ENCODE peak calls at places on chromosome 14, in eight cellular contexts. B is activated T-helper 1 cell treated with anti-CD3 and anti-CD28 coated beads, Interleukin-2, amount 50 U/mL, for 16 hours; Q is HuH-7.5; O is fibroblast of villous mesenchyme; A is EL; J is aorta; Z is GM10248; R is upper lobe of right lung. S is an unnamed sample.

GRCh38 chr14:49287004-49287403 is 299.2 kb downstream of the RPS29 start:
- DNase-seq in B (no peak), Q (no peak), O (no peak), A (no peak), J (no peak), Z (no peak), R (no peak), S (no peak)

GRCh38 chr14:91399868-91400640 is 17.6 kb downstream of the CCDC88C start:
- DNase-seq in B (no peak), Q (no peak), O (no peak), A (no peak), J (peak), Z (peak), R (no peak), S (no peak)

GRCh38 chr14:44417809-44418208 is 89.3 kb downstream of the FSCB start:
- DNase-seq in B (no peak), Q (no peak), O (no peak), A (no peak), J (no peak), Z (no peak), R (no peak), S (no peak)

GRCh38 chr14:89504084-89504483 is 87.1 kb upstream of the FOXN3 start:
- DNase-seq in B (no peak), Q (no peak), O (no peak), A (peak), J (no peak), Z (no peak), R (no peak), S (no peak)

GRCh38 chr14:74980746-74981661 is 21.7 kb upstream of the EIF2B2 start:
- DNase-seq in B (no peak), Q (no peak), O (peak), A (peak), J (peak), Z (peak), R (no peak), S (peak)

GRCh38 chr14:94346841-94347240 is 23.7 kb upstream of the SERPINA6 start:
- DNase-seq in B (no peak), Q (no peak), O (no peak), A (no peak), J (no peak), Z (no peak), R (no peak), S (no peak)

GRCh38 chr14:88616697-88617096 is 53.9 kb downstream of the ZC3H14 start:
- DNase-seq in B (no peak), Q (no peak), O (no peak), A (no peak), J (no peak), Z (no peak), R (no peak), S (no peak)

GRCh38 chr14:74649673-74650072 is 37.6 kb upstream of the LTBP2 start:
- DNase-seq in B (no peak), Q (no peak), O (no peak), A (peak), J (no peak), Z (no peak), R (no peak), S (peak)

GRCh38 chr14:90344920-90345557 is 13.3 kb upstream of the NRDE2 start:
- DNase-seq in B (no peak), Q (no peak), O (no peak), A (no peak), J (no peak), Z (no peak), R (no peak), S (no peak)

GRCh38 chr14:72513994-72514659 is 379.8 kb downstream of the DPF3 start:
- DNase-seq in B (no peak), Q (peak), O (peak), A (peak), J (no peak), Z (peak), R (no peak), S (no peak)

GRCh38 chr14:89351958-89352404 is 65.1 kb downstream of the FOXN3 start:
- DNase-seq in B (no peak), Q (peak), O (peak), A (no peak), J (no peak), Z (no peak), R (no peak), S (no peak)

GRCh38 chr14:63891148-63891964 is 38.6 kb downstream of the SYNE2 start:
- DNase-seq in B (no peak), Q (no peak), O (peak), A (no peak), J (no peak), Z (no peak), R (no peak), S (no peak)

GRCh38 chr14:102891556-102891955 is 30.9 kb upstream of the AMN start:
- DNase-seq in B (no peak), Q (no peak), O (peak), A (peak), J (no peak), Z (no peak), R (no peak), S (no peak)

GRCh38 chr14:23123419-23123818 is 4.4 kb upstream of the CEBPE start:
- DNase-seq in B (no peak), Q (no peak), O (peak), A (no peak), J (peak), Z (no peak), R (peak), S (peak)

GRCh38 chr14:101112351-101113107 is 209.0 kb upstream of the RTL1 start:
- DNase-seq in B (no peak), Q (no peak), O (no peak), A (no peak), J (peak), Z (no peak), R (no peak), S (peak)

GRCh38 chr14:90381011-90381790 is 15.6 kb upstream of the CALM1 start:
- DNase-seq in B (no peak), Q (no peak), O (peak), A (no peak), J (no peak), Z (no peak), R (no peak), S (no peak)

GRCh38 chr14:75339059-75339458 is 60.4 kb downstream of the FOS start:
- DNase-seq in B (no peak), Q (no peak), O (peak), A (peak), J (no peak), Z (no peak), R (no peak), S (no peak)

GRCh38 chr14:106346084-106346483 is 819.7 kb downstream of the TMEM121 start:
- DNase-seq in B (no peak), Q (no peak), O (no peak), A (no peak), J (no peak), Z (no peak), R (no peak), S (no peak)

GRCh38 chr14:58626441-58626840 is 11.3 kb upstream of the DACT1 start:
- DNase-seq in B (no peak), Q (no peak), O (peak), A (peak), J (no peak), Z (no peak), R (no peak), S (no peak)

GRCh38 chr14:99395904-99396530 is 84.6 kb downstream of the SETD3 start:
- DNase-seq in B (no peak), Q (no peak), O (peak), A (peak), J (no peak), Z (no peak), R (no peak), S (no peak)

GRCh38 chr14:68468437-68469207 is 324.2 kb downstream of the ZFP36L1 start:
- DNase-seq in B (no peak), Q (no peak), O (peak), A (peak), J (no peak), Z (no peak), R (no peak), S (no peak)

GRCh38 chr14:33647385-33647786 is 303.5 kb downstream of the EGLN3 start:
- DNase-seq in B (no peak), Q (no peak), O (peak), A (peak), J (no peak), Z (no peak), R (no peak), S (no peak)

GRCh38 chr14:87628129-87628528 is 364.9 kb downstream of the GALC start:
- DNase-seq in B (no peak), Q (no peak), O (peak), A (peak), J (no peak), Z (no peak), R (no peak), S (no peak)

GRCh38 chr14:63614964-63615363 is 26.7 kb downstream of the WDR89 start:
- DNase-seq in B (no peak), Q (no peak), O (peak), A (peak), J (no peak), Z (no peak), R (no peak), S (no peak)

GRCh38 chr14:88868558-88869159 is 44.2 kb downstream of the TTC8 start:
- DNase-seq in B (no peak), Q (no peak), O (no peak), A (peak), J (no peak), Z (peak), R (no peak), S (no peak)

GRCh38 chr14:104797112-104798044 is 1.8 kb upstream of the AKT1 start:
- DNase-seq in B (no peak), Q (peak), O (peak), A (no peak), J (no peak), Z (no peak), R (no peak), S (no peak)

GRCh38 chr14:58663494-58664111 is 25.8 kb downstream of the DACT1 start:
- DNase-seq in B (no peak), Q (no peak), O (peak), A (peak), J (no peak), Z (no peak), R (no peak), S (no peak)

GRCh38 chr14:78253986-78254385 is 83.8 kb downstream of the NRXN3 start:
- DNase-seq in B (no peak), Q (no peak), O (peak), A (peak), J (no peak), Z (no peak), R (no peak), S (no peak)

GRCh38 chr14:65229431-65230286 is 127.3 kb upstream of the MAX start:
- DNase-seq in B (no peak), Q (no peak), O (peak), A (peak), J (peak), Z (peak), R (peak), S (no peak)